ENCODE peak calls at places on chromosomes 3 and 15, in four cellular contexts. One of them, this sample, is unnamed.

GRCh38 chr15:69118089-69118488 is 42.3 kb upstream of the GLCE start:
- DNase-seq in stimulated activated CD8-positive, alpha-beta memory T cell treated with anti-CD3 and anti-CD28 coated beads, Interleukin-7, amount 100 ng/mL, for 1 hour: no peak
- DNase-seq in T follicular helper cell: no peak
- DNase-seq in iris pigment epithelial cell: no peak
- DNase-seq in this sample: peak

GRCh38 chr3:116929534-116930222 is 220.1 kb downstream of the TUSC7 start:
- DNase-seq in iris pigment epithelial cell: peak
- DNase-seq in stimulated activated CD8-positive, alpha-beta memory T cell treated with anti-CD3 and anti-CD28 coated beads, Interleukin-7, amount 100 ng/mL, for 1 hour: no peak
- DNase-seq in T follicular helper cell: no peak
- DNase-seq in this sample: peak

GRCh38 chr3:16841906-16842709 is 42.6 kb upstream of the PLCL2 start:
- DNase-seq in T follicular helper cell: peak
- DNase-seq in iris pigment epithelial cell: no peak
- DNase-seq in stimulated activated CD8-positive, alpha-beta memory T cell treated with anti-CD3 and anti-CD28 coated beads, Interleukin-7, amount 100 ng/mL, for 1 hour: peak
- DNase-seq in this sample: no peak

GRCh38 chr15:47374222-47374621 is 343.1 kb upstream of the SEMA6D start:
- DNase-seq in iris pigment epithelial cell: peak
- DNase-seq in stimulated activated CD8-positive, alpha-beta memory T cell treated with anti-CD3 and anti-CD28 coated beads, Interleukin-7, amount 100 ng/mL, for 1 hour: no peak
- DNase-seq in T follicular helper cell: no peak
- DNase-seq in this sample: peak

GRCh38 chr3:59685432-59685831 is 635.6 kb upstream of the CFAP20DC start:
- DNase-seq in iris pigment epithelial cell: no peak
- DNase-seq in T follicular helper cell: no peak
- DNase-seq in stimulated activated CD8-positive, alpha-beta memory T cell treated with anti-CD3 and anti-CD28 coated beads, Interleukin-7, amount 100 ng/mL, for 1 hour: no peak
- DNase-seq in this sample: no peak

GRCh38 chr3:72625616-72626337 is 222.5 kb downstream of the SHQ1 start:
- DNase-seq in iris pigment epithelial cell: peak
- DNase-seq in T follicular helper cell: no peak
- DNase-seq in stimulated activated CD8-positive, alpha-beta memory T cell treated with anti-CD3 and anti-CD28 coated beads, Interleukin-7, amount 100 ng/mL, for 1 hour: no peak
- DNase-seq in this sample: no peak

GRCh38 chr3:49119439-49119838 is 1.2 kb downstream of the USP19 start:
- DNase-seq in T follicular helper cell: no peak
- DNase-seq in stimulated activated CD8-positive, alpha-beta memory T cell treated with anti-CD3 and anti-CD28 coated beads, Interleukin-7, amount 100 ng/mL, for 1 hour: no peak
- DNase-seq in iris pigment epithelial cell: peak
- DNase-seq in this sample: peak

GRCh38 chr15:63523306-63523990 is 19.1 kb downstream of the USP3 start:
- DNase-seq in iris pigment epithelial cell: peak
- DNase-seq in T follicular helper cell: no peak
- DNase-seq in stimulated activated CD8-positive, alpha-beta memory T cell treated with anti-CD3 and anti-CD28 coated beads, Interleukin-7, amount 100 ng/mL, for 1 hour: no peak
- DNase-seq in this sample: peak

GRCh38 chr15:45168286-45168685 is 19.5 kb downstream of the SHF start:
- DNase-seq in T follicular helper cell: no peak
- DNase-seq in iris pigment epithelial cell: no peak
- DNase-seq in stimulated activated CD8-positive, alpha-beta memory T cell treated with anti-CD3 and anti-CD28 coated beads, Interleukin-7, amount 100 ng/mL, for 1 hour: no peak
- DNase-seq in this sample: no peak

GRCh38 chr3:165644331-165644730 is 192.9 kb downstream of the BCHE start:
- DNase-seq in iris pigment epithelial cell: no peak
- DNase-seq in T follicular helper cell: no peak
- DNase-seq in stimulated activated CD8-positive, alpha-beta memory T cell treated with anti-CD3 and anti-CD28 coated beads, Interleukin-7, amount 100 ng/mL, for 1 hour: no peak
- DNase-seq in this sample: no peak

GRCh38 chr3:142148871-142149860 is at the start of gene TFDP2:
- DNase-seq in iris pigment epithelial cell: peak
- DNase-seq in stimulated activated CD8-positive, alpha-beta memory T cell treated with anti-CD3 and anti-CD28 coated beads, Interleukin-7, amount 100 ng/mL, for 1 hour: peak
- DNase-seq in T follicular helper cell: peak
- DNase-seq in this sample: peak

GRCh38 chr3:97389883-97390282 is 374.7 kb upstream of the ARL6 start:
- DNase-seq in T follicular helper cell: no peak
- DNase-seq in stimulated activated CD8-positive, alpha-beta memory T cell treated with anti-CD3 and anti-CD28 coated beads, Interleukin-7, amount 100 ng/mL, for 1 hour: no peak
- DNase-seq in iris pigment epithelial cell: no peak
- DNase-seq in this sample: no peak

GRCh38 chr3:89488800-89489580 is 381.6 kb downstream of the EPHA3 start:
- DNase-seq in iris pigment epithelial cell: peak
- DNase-seq in stimulated activated CD8-positive, alpha-beta memory T cell treated with anti-CD3 and anti-CD28 coated beads, Interleukin-7, amount 100 ng/mL, for 1 hour: no peak
- DNase-seq in T follicular helper cell: no peak
- DNase-seq in this sample: no peak

GRCh38 chr3:170357920-170358854 is 672 bp downstream of the SKIL start:
- DNase-seq in iris pigment epithelial cell: peak
- DNase-seq in stimulated activated CD8-positive, alpha-beta memory T cell treated with anti-CD3 and anti-CD28 coated beads, Interleukin-7, amount 100 ng/mL, for 1 hour: peak
- DNase-seq in T follicular helper cell: peak
- DNase-seq in this sample: peak

GRCh38 chr3:39124876-39125836 is 17.7 kb downstream of the TTC21A start:
- DNase-seq in T follicular helper cell: no peak
- DNase-seq in stimulated activated CD8-positive, alpha-beta memory T cell treated with anti-CD3 and anti-CD28 coated beads, Interleukin-7, amount 100 ng/mL, for 1 hour: no peak
- DNase-seq in iris pigment epithelial cell: peak
- DNase-seq in this sample: peak

GRCh38 chr15:90481023-90481422 is 48.7 kb upstream of the CRTC3 start:
- DNase-seq in T follicular helper cell: no peak
- DNase-seq in stimulated activated CD8-positive, alpha-beta memory T cell treated with anti-CD3 and anti-CD28 coated beads, Interleukin-7, amount 100 ng/mL, for 1 hour: no peak
- DNase-seq in iris pigment epithelial cell: no peak
- DNase-seq in this sample: no peak

GRCh38 chr3:119336823-119337222 is 42.6 kb downstream of the ARHGAP31 start:
- DNase-seq in T follicular helper cell: no peak
- DNase-seq in stimulated activated CD8-positive, alpha-beta memory T cell treated with anti-CD3 and anti-CD28 coated beads, Interleukin-7, amount 100 ng/mL, for 1 hour: no peak
- DNase-seq in iris pigment epithelial cell: no peak
- DNase-seq in this sample: no peak

GRCh38 chr3:113673593-113673992 is 22.8 kb downstream of the USF3 start:
- DNase-seq in stimulated activated CD8-positive, alpha-beta memory T cell treated with anti-CD3 and anti-CD28 coated beads, Interleukin-7, amount 100 ng/mL, for 1 hour: no peak
- DNase-seq in iris pigment epithelial cell: no peak
- DNase-seq in T follicular helper cell: no peak
- DNase-seq in this sample: no peak

GRCh38 chr3:126100216-126100615 is 16.3 kb upstream of the SLC41A3 start:
- DNase-seq in stimulated activated CD8-positive, alpha-beta memory T cell treated with anti-CD3 and anti-CD28 coated beads, Interleukin-7, amount 100 ng/mL, for 1 hour: no peak
- DNase-seq in T follicular helper cell: no peak
- DNase-seq in iris pigment epithelial cell: no peak
- DNase-seq in this sample: no peak

GRCh38 chr15:38512901-38513300 is 51.7 kb downstream of the RASGRP1 start:
- DNase-seq in stimulated activated CD8-positive, alpha-beta memory T cell treated with anti-CD3 and anti-CD28 coated beads, Interleukin-7, amount 100 ng/mL, for 1 hour: no peak
- DNase-seq in T follicular helper cell: no peak
- DNase-seq in iris pigment epithelial cell: no peak
- DNase-seq in this sample: no peak

GRCh38 chr15:33071451-33071850 is 123.1 kb downstream of the FMN1 start:
- DNase-seq in stimulated activated CD8-positive, alpha-beta memory T cell treated with anti-CD3 and anti-CD28 coated beads, Interleukin-7, amount 100 ng/mL, for 1 hour: no peak
- DNase-seq in T follicular helper cell: no peak
- DNase-seq in iris pigment epithelial cell: no peak
- DNase-seq in this sample: no peak

GRCh38 chr15:64246364-64247189 is 83.8 kb upstream of the PPIB start:
- DNase-seq in T follicular helper cell: no peak
- DNase-seq in iris pigment epithelial cell: peak
- DNase-seq in stimulated activated CD8-positive, alpha-beta memory T cell treated with anti-CD3 and anti-CD28 coated beads, Interleukin-7, amount 100 ng/mL, for 1 hour: no peak
- DNase-seq in this sample: peak

GRCh38 chr3:47890832-47891620 is 88.1 kb downstream of the DHX30 start:
- DNase-seq in iris pigment epithelial cell: no peak
- DNase-seq in stimulated activated CD8-positive, alpha-beta memory T cell treated with anti-CD3 and anti-CD28 coated beads, Interleukin-7, amount 100 ng/mL, for 1 hour: no peak
- DNase-seq in T follicular helper cell: no peak
- DNase-seq in this sample: no peak

GRCh38 chr15:61367953-61368352 is 138.9 kb upstream of the RORA start:
- DNase-seq in T follicular helper cell: no peak
- DNase-seq in iris pigment epithelial cell: no peak
- DNase-seq in stimulated activated CD8-positive, alpha-beta memory T cell treated with anti-CD3 and anti-CD28 coated beads, Interleukin-7, amount 100 ng/mL, for 1 hour: no peak
- DNase-seq in this sample: no peak

GRCh38 chr15:39502048-39502447 is 78.8 kb upstream of the THBS1 start:
- DNase-seq in stimulated activated CD8-positive, alpha-beta memory T cell treated with anti-CD3 and anti-CD28 coated beads, Interleukin-7, amount 100 ng/mL, for 1 hour: no peak
- DNase-seq in iris pigment epithelial cell: no peak
- DNase-seq in T follicular helper cell: no peak
- DNase-seq in this sample: no peak

GRCh38 chr3:46194868-46195553 is 13.1 kb downstream of the CCR1 start:
- DNase-seq in stimulated activated CD8-positive, alpha-beta memory T cell treated with anti-CD3 and anti-CD28 coated beads, Interleukin-7, amount 100 ng/mL, for 1 hour: no peak
- DNase-seq in iris pigment epithelial cell: peak
- DNase-seq in T follicular helper cell: no peak
- DNase-seq in this sample: no peak

GRCh38 chr15:23857028-23857641 is 170.0 kb upstream of the NDN start:
- DNase-seq in stimulated activated CD8-positive, alpha-beta memory T cell treated with anti-CD3 and anti-CD28 coated beads, Interleukin-7, amount 100 ng/mL, for 1 hour: no peak
- DNase-seq in T follicular helper cell: no peak
- DNase-seq in iris pigment epithelial cell: peak
- DNase-seq in this sample: peak

GRCh38 chr3:34583451-34583850 is 785.0 kb downstream of the PDCD6IP start:
- DNase-seq in iris pigment epithelial cell: no peak
- DNase-seq in T follicular helper cell: no peak
- DNase-seq in stimulated activated CD8-positive, alpha-beta memory T cell treated with anti-CD3 and anti-CD28 coated beads, Interleukin-7, amount 100 ng/mL, for 1 hour: no peak
- DNase-seq in this sample: no peak

GRCh38 chr3:12288466-12289129 is at the start of gene PPARG:
- DNase-seq in T follicular helper cell: no peak
- DNase-seq in stimulated activated CD8-positive, alpha-beta memory T cell treated with anti-CD3 and anti-CD28 coated beads, Interleukin-7, amount 100 ng/mL, for 1 hour: no peak
- DNase-seq in iris pigment epithelial cell: peak
- DNase-seq in this sample: peak

GRCh38 chr3:73729969-73730440 is 105.3 kb upstream of the PDZRN3 start:
- DNase-seq in T follicular helper cell: no peak
- DNase-seq in iris pigment epithelial cell: no peak
- DNase-seq in stimulated activated CD8-positive, alpha-beta memory T cell treated with anti-CD3 and anti-CD28 coated beads, Interleukin-7, amount 100 ng/mL, for 1 hour: no peak
- DNase-seq in this sample: no peak

GRCh38 chr15:99305761-99306505 is 54.7 kb downstream of the LRRC28 start:
- DNase-seq in iris pigment epithelial cell: peak
- DNase-seq in T follicular helper cell: no peak
- DNase-seq in stimulated activated CD8-positive, alpha-beta memory T cell treated with anti-CD3 and anti-CD28 coated beads, Interleukin-7, amount 100 ng/mL, for 1 hour: no peak
- DNase-seq in this sample: peak

GRCh38 chr3:132803889-132804288 is 81.7 kb upstream of the NPHP3 start:
- DNase-seq in stimulated activated CD8-positive, alpha-beta memory T cell treated with anti-CD3 and anti-CD28 coated beads, Interleukin-7, amount 100 ng/mL, for 1 hour: no peak
- DNase-seq in T follicular helper cell: no peak
- DNase-seq in iris pigment epithelial cell: no peak
- DNase-seq in this sample: peak

GRCh38 chr3:178001670-178002101 is 534.5 kb upstream of the KCNMB2 start:
- DNase-seq in stimulated activated CD8-positive, alpha-beta memory T cell treated with anti-CD3 and anti-CD28 coated beads, Interleukin-7, amount 100 ng/mL, for 1 hour: no peak
- DNase-seq in T follicular helper cell: no peak
- DNase-seq in iris pigment epithelial cell: peak
- DNase-seq in this sample: peak

GRCh38 chr3:87614998-87615397 is 338.6 kb upstream of the POU1F1 start:
- DNase-seq in T follicular helper cell: no peak
- DNase-seq in iris pigment epithelial cell: no peak
- DNase-seq in stimulated activated CD8-positive, alpha-beta memory T cell treated with anti-CD3 and anti-CD28 coated beads, Interleukin-7, amount 100 ng/mL, for 1 hour: no peak
- DNase-seq in this sample: no peak

GRCh38 chr3:188697127-188697526 is 474.6 kb upstream of the TPRG1 start:
- DNase-seq in T follicular helper cell: no peak
- DNase-seq in stimulated activated CD8-positive, alpha-beta memory T cell treated with anti-CD3 and anti-CD28 coated beads, Interleukin-7, amount 100 ng/mL, for 1 hour: no peak
- DNase-seq in iris pigment epithelial cell: no peak
- DNase-seq in this sample: no peak

GRCh38 chr3:125186800-125187598 is 25.5 kb downstream of the SLC12A8 start:
- DNase-seq in iris pigment epithelial cell: no peak
- DNase-seq in stimulated activated CD8-positive, alpha-beta memory T cell treated with anti-CD3 and anti-CD28 coated beads, Interleukin-7, amount 100 ng/mL, for 1 hour: no peak
- DNase-seq in T follicular helper cell: no peak
- DNase-seq in this sample: no peak

GRCh38 chr3:138256022-138256421 is 68.9 kb downstream of the ARMC8 start:
- DNase-seq in iris pigment epithelial cell: peak
- DNase-seq in stimulated activated CD8-positive, alpha-beta memory T cell treated with anti-CD3 and anti-CD28 coated beads, Interleukin-7, amount 100 ng/mL, for 1 hour: no peak
- DNase-seq in T follicular helper cell: no peak
- DNase-seq in this sample: no peak

GRCh38 chr15:83215306-83215705 is 7.7 kb upstream of the HDGFL3 start:
- DNase-seq in iris pigment epithelial cell: no peak
- DNase-seq in T follicular helper cell: no peak
- DNase-seq in stimulated activated CD8-positive, alpha-beta memory T cell treated with anti-CD3 and anti-CD28 coated beads, Interleukin-7, amount 100 ng/mL, for 1 hour: no peak
- DNase-seq in this sample: no peak

GRCh38 chr3:72661115-72661457 is 187.2 kb downstream of the SHQ1 start:
- DNase-seq in stimulated activated CD8-positive, alpha-beta memory T cell treated with anti-CD3 and anti-CD28 coated beads, Interleukin-7, amount 100 ng/mL, for 1 hour: no peak
- DNase-seq in T follicular helper cell: no peak
- DNase-seq in iris pigment epithelial cell: peak
- DNase-seq in this sample: peak

This sample was measured in adipocyte.